ENCODE peak calls at places on chromosomes 6 and 20, in six cellular contexts. H is B cell; K is CD8-positive, alpha-beta T cell; F is iPS-NIHi11; O is HL-60; N is HS-27A. I is an unnamed sample.

GRCh38 chr20:45905505-45906079 is 6.4 kb downstream of the PLTP start:
- DNase-seq in H (no peak), K (no peak), F (no peak), O (no peak), N (no peak), I (no peak)

GRCh38 chr6:167056370-167056769 is 57.2 kb downstream of the CEP43 start:
- DNase-seq in H (peak; percentile 65), K (no peak), F (no peak), O (peak; percentile 87), N (no peak), I (no peak)

GRCh38 chr20:8646716-8647115 is 422.2 kb upstream of the PLCB4 start:
- DNase-seq in H (no peak), K (no peak), F (no peak), O (no peak), N (peak; percentile 82), I (no peak)

GRCh38 chr6:9933674-9934073 is 481.2 kb downstream of the TFAP2A start:
- DNase-seq in H (no peak), K (no peak), F (no peak), O (no peak), N (no peak), I (no peak)

GRCh38 chr20:35796556-35796955 is 24.7 kb downstream of the PHF20 start:
- DNase-seq in H (no peak), K (no peak), F (no peak), O (peak; percentile 29), N (no peak), I (no peak)

GRCh38 chr6:9140861-9141534 is 705.7 kb upstream of the SLC35B3 start:
- DNase-seq in H (no peak), K (no peak), F (no peak), O (no peak), N (peak; percentile 4), I (no peak)

GRCh38 chr6:146543211-146543939 is at the start of gene RAB32:
- DNase-seq in H (no peak), K (no peak), F (peak; percentile 92), O (peak; percentile 84), N (peak; percentile 49), I (no peak)

GRCh38 chr6:144745434-144745833 is 460.3 kb downstream of the UTRN start:
- DNase-seq in H (no peak), K (no peak), F (no peak), O (no peak), N (no peak), I (no peak)

GRCh38 chr6:169937389-169938261 is 186.2 kb downstream of the ERMARD start:
- DNase-seq in H (no peak), K (no peak), F (peak; percentile 59), O (no peak), N (no peak), I (no peak)

GRCh38 chr20:43584448-43585138 is 6.1 kb upstream of the IFT52 start:
- DNase-seq in H (no peak), K (no peak), F (no peak), O (no peak), N (peak; percentile 66), I (no peak)